ENCODE peak calls at places on chromosomes 1 and 21, in seven cellular contexts. D, Y, Q, S, J, A and P are unnamed samples.

GRCh38 chr1:196002906-196003305 is 605.3 kb downstream of the KCNT2 start:
- DNase-seq in D (peak; percentile 28), J (peak; percentile 90), Q (no peak), A (no peak), S (no peak), Y (no peak), P (no peak)

GRCh38 chr1:70866522-70867256 is 180.9 kb downstream of the PTGER3 start:
- DNase-seq in S (no peak), A (no peak), J (no peak), Q (no peak), D (no peak), Y (no peak), P (no peak)

GRCh38 chr1:2236695-2237677 is 8.9 kb downstream of the SKI start:
- DNase-seq in J (no peak), S (no peak), D (no peak), Q (peak; percentile 16), Y (no peak), A (no peak), P (no peak)

GRCh38 chr1:214551436-214552173 is at the start of gene PTPN14:
- DNase-seq in S (peak; percentile 89), Y (peak; percentile 97), Q (peak; percentile 90), J (peak; percentile 94), A (peak; percentile 72), D (peak; percentile 96), P (peak; percentile 97)

GRCh38 chr1:203177471-203178039 is 1.9 kb upstream of the MYBPH start:
- DNase-seq in S (no peak), J (no peak), D (no peak), A (no peak), Y (peak; percentile 50), Q (peak; percentile 69), P (no peak)

GRCh38 chr1:42456754-42457089 is 379 bp downstream of the PPCS start:
- DNase-seq in S (no peak), D (peak; percentile 59), Q (peak; percentile 43), J (peak; percentile 45), Y (peak; percentile 63), A (peak; percentile 12), P (no peak)

GRCh38 chr1:161082996-161083742 is 6.2 kb downstream of the NECTIN4 start:
- DNase-seq in A (peak; percentile 38), S (peak; percentile 69), J (peak; percentile 89), D (peak; percentile 89), Y (peak; percentile 95), Q (peak; percentile 86), P (no peak)

GRCh38 chr1:93668121-93668520 is 13.5 kb downstream of the BCAR3 start:
- DNase-seq in A (no peak), D (no peak), J (no peak), Y (peak; percentile 63), S (no peak), Q (no peak), P (no peak)

GRCh38 chr1:39255212-39255611 is 50.7 kb downstream of the MACF1 start:
- DNase-seq in J (no peak), D (no peak), Y (peak; percentile 66), S (no peak), A (no peak), Q (no peak), P (no peak)

GRCh38 chr1:167128261-167129227 is 34.7 kb downstream of the STYXL2 start:
- DNase-seq in Y (no peak), Q (no peak), S (no peak), A (no peak), J (no peak), D (no peak), P (no peak)

GRCh38 chr21:24903954-24904635 is 703.2 kb downstream of the MRPL39 start:
- DNase-seq in Q (no peak), Y (no peak), A (no peak), D (no peak), S (no peak), J (no peak), P (no peak)

GRCh38 chr1:50724626-50725286 is 235.3 kb downstream of the FAF1 start:
- DNase-seq in Q (no peak), J (no peak), D (no peak), A (no peak), Y (no peak), S (no peak), P (no peak)

GRCh38 chr1:30322859-30323257 is 400.5 kb downstream of the MATN1 start:
- DNase-seq in A (no peak), S (no peak), D (no peak), Q (no peak), Y (no peak), J (no peak), P (peak; percentile 72)

GRCh38 chr1:220734571-220735326 is 13.4 kb upstream of the MTARC2 start:
- DNase-seq in D (peak; percentile 77), Y (peak; percentile 82), A (peak; percentile 50), Q (no peak), J (peak; percentile 63), S (no peak), P (peak; percentile 36)

GRCh38 chr1:21121764-21122471 is 54.8 kb downstream of the EIF4G3 start:
- DNase-seq in Y (peak; percentile 56), A (no peak), J (no peak), Q (no peak), S (no peak), D (no peak), P (no peak)

GRCh38 chr1:207806531-207807394 is 54.9 kb downstream of the CD46 start:
- DNase-seq in D (no peak), J (no peak), S (no peak), A (no peak), Q (no peak), Y (peak; percentile 61), P (peak; percentile 76)

GRCh38 chr1:207818971-207819451 is 67.2 kb downstream of the CD46 start:
- DNase-seq in Q (no peak), A (no peak), Y (peak; percentile 51), J (no peak), D (peak; percentile 74), S (no peak), P (no peak)

GRCh38 chr1:12527564-12527963 is 90.4 kb downstream of the DHRS3 start:
- DNase-seq in Q (no peak), A (no peak), J (no peak), Y (no peak), S (no peak), D (no peak), P (no peak)

GRCh38 chr1:168509875-168510594 is 33.8 kb downstream of the XCL2 start:
- DNase-seq in Y (no peak), J (no peak), S (no peak), A (no peak), D (no peak), Q (no peak), P (no peak)

GRCh38 chr1:150161747-150162581 is 12.2 kb downstream of the PLEKHO1 start:
- DNase-seq in Q (no peak), A (no peak), J (no peak), D (peak; percentile 65), Y (no peak), S (no peak), P (no peak)

GRCh38 chr1:117622726-117623125 is 16.9 kb downstream of the TENT5C start:
- DNase-seq in D (no peak), J (no peak), Q (no peak), A (no peak), S (no peak), Y (no peak), P (no peak)

GRCh38 chr1:243964915-243965314 is 86.2 kb upstream of the ZBTB18 start:
- DNase-seq in D (peak; percentile 11), Q (no peak), S (no peak), Y (peak; percentile 24), A (no peak), J (no peak), P (no peak)

GRCh38 chr1:57461405-57461804 is 37.5 kb upstream of the DAB1 start:
- DNase-seq in Q (no peak), S (no peak), A (no peak), J (no peak), D (no peak), Y (no peak), P (no peak)

GRCh38 chr1:69911301-69911801 is 294.0 kb downstream of the LRRC40 start:
- DNase-seq in Y (peak; percentile 89), D (peak; percentile 91), Q (no peak), A (no peak), S (no peak), J (no peak), P (no peak)

GRCh38 chr1:111227875-111228747 is 598 bp downstream of the CHI3L2 start:
- DNase-seq in J (peak; percentile 58), A (no peak), D (peak; percentile 90), S (no peak), Q (no peak), Y (peak; percentile 78), P (no peak)

GRCh38 chr21:18499761-18500376 is 96.3 kb upstream of the TMPRSS15 start:
- DNase-seq in S (no peak), A (peak; percentile 4), J (no peak), D (peak; percentile 56), Y (peak; percentile 4), Q (no peak), P (no peak)

DNA sequence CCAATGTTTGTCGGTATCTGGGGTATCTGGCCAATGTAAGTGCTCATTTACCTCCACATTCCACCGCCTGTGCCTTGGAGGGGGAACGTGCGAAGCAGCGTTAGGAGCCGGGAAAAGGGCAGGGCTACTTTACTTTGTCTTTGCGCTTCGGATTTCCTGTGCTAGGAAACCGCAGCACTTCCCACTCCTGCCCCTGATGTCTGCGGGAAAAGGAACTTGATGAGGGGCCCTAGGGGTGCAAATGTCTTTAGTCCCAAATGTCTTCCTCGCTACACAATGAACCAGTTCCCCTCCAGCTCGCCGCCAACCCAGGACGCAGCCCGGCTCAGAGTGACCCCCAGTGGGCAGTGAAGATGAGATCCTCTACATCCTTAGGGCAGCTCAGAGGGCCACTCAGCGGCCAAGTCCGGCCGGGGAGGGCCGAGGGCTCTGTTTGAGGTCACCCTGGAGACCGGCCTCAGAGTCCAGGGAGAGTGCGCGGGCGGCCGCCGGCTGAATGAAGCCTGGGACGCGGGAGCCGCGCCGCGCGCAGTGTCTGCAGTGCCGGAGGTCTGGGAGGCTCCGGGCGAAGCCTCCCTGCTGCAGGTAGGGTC is at the start of gene DYNLT5:
- DNase-seq in Q (peak; percentile 57), S (peak; percentile 70), Y (peak; percentile 64), J (no peak), A (no peak), D (peak; percentile 68), P (peak; percentile 86)
- TF ChIP-seq CTCF in Q (peak; percentile 8), S (peak; percentile 58), Y (peak; percentile 45), J (no peak), A (no peak), D (peak; percentile 32), P (no peak)

GRCh38 chr1:14983277-14983676 is 170.3 kb upstream of the TMEM51 start:
- DNase-seq in Y (no peak), Q (no peak), D (no peak), A (no peak), J (no peak), S (no peak), P (no peak)
- TF ChIP-seq CTCF in Y (peak; percentile 5), Q (no peak), D (no peak), A (peak; percentile 13), J (no peak), S (no peak), P (no peak)

DNA sequence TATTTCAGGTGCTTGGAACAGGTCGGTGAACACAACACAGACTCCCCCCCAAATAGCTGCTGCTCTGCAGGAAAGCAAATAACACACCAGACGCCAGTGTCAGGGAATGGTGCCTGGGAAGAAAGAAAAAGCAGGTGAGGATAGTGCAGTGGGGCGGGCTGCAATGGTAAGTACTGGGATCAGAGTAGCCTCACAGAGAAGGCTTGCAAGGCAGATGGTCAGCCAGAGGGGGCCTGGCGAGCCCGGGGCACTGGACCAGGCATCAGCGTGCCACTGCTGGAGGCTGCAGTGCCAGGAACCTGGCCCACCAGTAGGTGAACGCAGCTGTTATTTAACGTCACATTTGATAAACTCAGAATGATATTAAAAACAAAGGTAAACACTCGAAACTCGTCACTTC is 60.0 kb downstream of the POFUT2 start:
- DNase-seq in J (no peak), S (no peak), D (no peak), Q (no peak), Y (no peak), A (no peak), P (no peak)
- TF ChIP-seq CTCF in J (no peak), S (no peak), D (peak; percentile 1), Q (no peak), Y (no peak), A (no peak), P (no peak)

GRCh38 chr1:97186381-97186780 is 464.8 kb downstream of the PTBP2 start:
- DNase-seq in A (no peak), Y (no peak), J (no peak), Q (no peak), S (no peak), D (peak; percentile 22), P (no peak)
- TF ChIP-seq CTCF in A (peak; percentile 28), Y (peak; percentile 17), J (peak; percentile 8), Q (no peak), S (peak; percentile 11), D (peak; percentile 20), P (peak; percentile 25)